ENCODE peak calls at places on chromosomes 13 and 19, in four cellular contexts. E, C, U and Z are unnamed samples.

GRCh38 chr19:49555600-49556411 is 24.6 kb downstream of the NOSIP start:
- DNase-seq in U (no peak), E (peak), C (peak), Z (peak)

GRCh38 chr13:73898276-73898675 is 235.9 kb downstream of the KLF12 start:
- DNase-seq in U (no peak), C (no peak), E (no peak), Z (no peak)

GRCh38 chr13:45615501-45616101 is at the start of gene ERICH6B:
- DNase-seq in U (no peak), E (peak), C (no peak), Z (peak)

GRCh38 chr13:47019977-47020376 is 123.1 kb upstream of the HTR2A start:
- DNase-seq in C (no peak), E (no peak), U (no peak), Z (no peak)

GRCh38 chr19:48772503-48772953 is 17.2 kb downstream of the FGF21 start:
- DNase-seq in U (no peak), E (no peak), C (peak), Z (no peak)

GRCh38 chr19:16379521-16380313 is 55.1 kb downstream of the KLF2 start:
- DNase-seq in E (no peak), C (no peak), U (no peak), Z (no peak)

GRCh38 chr13:35699181-35699580 is 222.7 kb upstream of the MAB21L1 start:
- DNase-seq in C (no peak), E (no peak), U (no peak), Z (no peak)

GRCh38 chr13:24097064-24097463 is 63.5 kb upstream of the SPATA13 start:
- DNase-seq in C (no peak), U (no peak), E (no peak), Z (no peak)

GRCh38 chr13:48769107-48769704 is 115.5 kb downstream of the CYSLTR2 start:
- DNase-seq in U (peak), E (peak), C (peak), Z (peak)

GRCh38 chr19:38877781-38878574 is at the start of gene RINL:
- DNase-seq in E (peak), C (peak), U (peak), Z (peak)

GRCh38 chr19:39192846-39193245 is 3.9 kb upstream of the NCCRP1 start:
- DNase-seq in C (no peak), U (no peak), E (no peak), Z (no peak)

GRCh38 chr13:39602614-39603366 is at the start of gene LHFPL6:
- DNase-seq in E (peak), U (no peak), C (peak), Z (peak)

GRCh38 chr19:29650988-29651387 is 14.3 kb upstream of the PLEKHF1 start:
- DNase-seq in C (no peak), E (no peak), U (no peak), Z (no peak)

GRCh38 chr13:111584101-111584500 is 263.7 kb downstream of the TEX29 start:
- DNase-seq in E (no peak), C (peak), U (no peak), Z (no peak)

GRCh38 chr13:29991343-29991742 is 140.9 kb upstream of the UBL3 start:
- DNase-seq in U (no peak), E (no peak), C (no peak), Z (no peak)

GRCh38 chr13:112356190-112356589 is 20.0 kb upstream of the SPACA7 start:
- DNase-seq in E (no peak), U (no peak), C (no peak), Z (no peak)

GRCh38 chr19:4929186-4929585 is 19.9 kb downstream of the UHRF1 start:
- DNase-seq in E (no peak), U (no peak), C (no peak), Z (no peak)

GRCh38 chr13:44573790-44574465 is 2.2 kb downstream of the TSC22D1 start:
- DNase-seq in U (no peak), E (no peak), C (peak), Z (peak)

GRCh38 chr13:32017449-32017848 is 14.1 kb upstream of the FRY start:
- DNase-seq in U (no peak), C (no peak), E (no peak), Z (no peak)

GRCh38 chr13:58999851-59000250 is 1163.9 kb downstream of the DIAPH3 start:
- DNase-seq in U (no peak), C (no peak), E (no peak), Z (no peak)

GRCh38 chr19:44476559-44477408 is 23.5 kb downstream of the ZNF180 start:
- DNase-seq in U (no peak), E (no peak), C (no peak), Z (no peak)

GRCh38 chr13:48644951-48645350 is 8.8 kb upstream of the CYSLTR2 start:
- DNase-seq in U (no peak), C (no peak), E (no peak), Z (no peak)

GRCh38 chr19:57872450-57872849 is 16.4 kb downstream of the ZNF814 start:
- DNase-seq in U (no peak), E (no peak), C (no peak), Z (no peak)

GRCh38 chr19:42380155-42380554 is 9.9 kb downstream of the CNFN start:
- DNase-seq in U (no peak), C (no peak), E (no peak), Z (no peak)

GRCh38 chr13:35888327-35888940 is 242.7 kb downstream of the DCLK1 start:
- DNase-seq in U (peak), E (no peak), C (no peak), Z (no peak)

GRCh38 chr19:49119411-49120324 is at the start of gene PPFIA3:
- DNase-seq in C (peak), U (no peak), E (peak), Z (peak)

GRCh38 chr13:51937320-51938290 is 73.6 kb downstream of the ATP7B start:
- DNase-seq in C (no peak), U (no peak), E (no peak), Z (no peak)

GRCh38 chr19:45368737-45369340 is 1.5 kb downstream of the ERCC2 start:
- DNase-seq in U (no peak), C (no peak), E (no peak), Z (peak)